ENCODE peak calls at places on chromosomes 13 and 19, in nine cellular contexts. Z is activated gamma-delta T cell; C is activated naive CD4-positive, alpha-beta T cell treated with anti-CD3 and anti-CD28 coated beads for 36 hours; X is iPS-NIHi11; A is T-helper 2 cell; I is stimulated activated naive CD8-positive, alpha-beta T cell treated with anti-CD3 and anti-CD28 coated beads, Interleukin-15, Interleukin-2, amounts not matched to agents 100 U/mL and 50 U/mL, for 24 hours; K is lower leg skin; B is AG09309; T is activated naive CD8-positive, alpha-beta T cell treated with anti-CD3 and anti-CD28 coated beads, Interleukin-2, amount 50 U/mL, for 24 hours. Q is an unnamed sample.

GRCh38 chr19:1720237-1720636 is 33.1 kb upstream of the ONECUT3 start:
- DNase-seq in T (no peak), I (no peak), K (no peak), X (no peak), C (no peak), A (no peak), B (no peak), Z (no peak), Q (peak)

GRCh38 chr13:67351915-67352314 is 121.8 kb upstream of the PCDH9 start:
- DNase-seq in T (no peak), X (no peak), K (no peak), B (no peak), C (no peak), Z (no peak), I (no peak), A (no peak), Q (no peak)

GRCh38 chr19:58229255-58229639 is 533 bp downstream of the ZNF544 start:
- DNase-seq in T (peak), X (peak), B (no peak), I (peak), A (no peak), K (no peak), Z (no peak), C (peak), Q (no peak)

GRCh38 chr19:6416658-6417405 is 7.8 kb downstream of the KHSRP start:
- DNase-seq in Z (no peak), C (no peak), X (no peak), K (no peak), A (no peak), B (no peak), T (no peak), I (no peak), Q (no peak)

GRCh38 chr13:44978328-44978727 is 10.9 kb downstream of the NUFIP1 start:
- DNase-seq in I (no peak), B (no peak), Z (no peak), A (no peak), T (no peak), X (no peak), C (no peak), K (no peak), Q (no peak)

GRCh38 chr19:7575426-7576040 is 20.1 kb upstream of the CAMSAP3 start:
- DNase-seq in Z (no peak), X (no peak), C (no peak), K (no peak), I (no peak), A (no peak), T (no peak), B (no peak), Q (no peak)

GRCh38 chr19:18464646-18465045 is 26.7 kb upstream of the ISYNA1 start:
- DNase-seq in X (no peak), I (no peak), B (no peak), T (no peak), C (no peak), A (no peak), Z (no peak), K (peak), Q (no peak)

GRCh38 chr13:110528911-110529310 is 32.6 kb downstream of the RAB20 start:
- DNase-seq in X (no peak), K (no peak), T (no peak), I (no peak), C (no peak), A (no peak), B (no peak), Z (no peak), Q (no peak)

GRCh38 chr13:30639671-30640070 is 22.0 kb downstream of the USPL1 start:
- DNase-seq in X (no peak), I (no peak), B (no peak), Z (no peak), T (no peak), A (no peak), C (no peak), K (no peak), Q (no peak)

GRCh38 chr19:30719991-30720329 is 347.8 kb downstream of the ZNF536 start:
- DNase-seq in A (no peak), I (no peak), T (no peak), C (no peak), B (no peak), X (peak), K (peak), Z (no peak), Q (no peak)

GRCh38 chr13:31722684-31723083 is 16.6 kb upstream of the RXFP2 start:
- DNase-seq in B (no peak), X (no peak), A (no peak), Z (no peak), I (no peak), K (no peak), T (no peak), C (no peak), Q (no peak)

GRCh38 chr13:67015976-67016600 is 214.0 kb downstream of the PCDH9 start:
- DNase-seq in I (no peak), Z (no peak), T (no peak), K (no peak), A (no peak), C (no peak), B (no peak), X (no peak), Q (no peak)

GRCh38 chr13:52847682-52848432 is 583 bp downstream of the PCDH8 start:
- DNase-seq in Z (no peak), T (no peak), B (no peak), C (no peak), A (no peak), X (no peak), K (no peak), I (no peak), Q (peak)

GRCh38 chr19:13621413-13621812 is 115.1 kb upstream of the CACNA1A start:
- DNase-seq in I (peak), Z (no peak), X (peak), T (peak), K (no peak), B (peak), A (peak), C (peak), Q (no peak)

GRCh38 chr13:21106089-21106488 is 44.7 kb upstream of the LATS2 start:
- DNase-seq in Z (no peak), T (no peak), X (no peak), B (peak), I (no peak), K (no peak), A (no peak), C (no peak), Q (no peak)

GRCh38 chr13:94291631-94292322 is 187.7 kb downstream of the DCT start:
- DNase-seq in T (no peak), A (no peak), Z (no peak), X (no peak), B (no peak), C (no peak), K (no peak), I (no peak), Q (no peak)

GRCh38 chr13:79346300-79346914 is 59.6 kb downstream of the RBM26 start:
- DNase-seq in B (no peak), I (peak), X (no peak), A (no peak), Z (no peak), C (no peak), T (peak), K (no peak), Q (no peak)

GRCh38 chr13:110388141-110388943 is 81.3 kb downstream of the COL4A2 start:
- DNase-seq in K (peak), B (no peak), C (no peak), Z (no peak), A (no peak), T (no peak), X (peak), I (no peak), Q (peak)